ENCODE peak calls at places on chromosomes 5 and 9, in nine cellular contexts. N is endodermal cell, F is fibroblast of pulmonary artery, M is foreskin fibroblast, W is psoas muscle, E is PC-3, Z is astrocyte of the spinal cord, X is tibial artery, I is upper lobe of right lung. B is an unnamed sample.

GRCh38 chr9:110141118-110141797 is 66.7 kb downstream of the C9orf152 start:
- DNase-seq in N (no peak), F (peak; percentile 95), M (peak; percentile 97), W (no peak), E (peak; percentile 86), Z (peak; percentile 90), X (peak; percentile 80), I (no peak), B (peak; percentile 96)

GRCh38 chr5:164345173-164345572 is 839.8 kb downstream of the MAT2B start:
- DNase-seq in N (no peak), F (peak; percentile 48), M (peak; percentile 65), W (no peak), E (no peak), Z (peak; percentile 73), X (no peak), I (no peak), B (peak; percentile 58)

GRCh38 chr5:169716287-169716686 is 79.2 kb downstream of the DOCK2 start:
- DNase-seq in N (no peak), F (peak; percentile 83), M (peak; percentile 79), W (no peak), E (peak; percentile 52), Z (peak; percentile 64), X (no peak), I (no peak), B (peak; percentile 73)

GRCh38 chr5:41527201-41527779 is 16.9 kb upstream of the PLCXD3 start:
- DNase-seq in N (no peak), F (peak; percentile 100), M (peak; percentile 77), W (no peak), E (peak; percentile 99), Z (peak; percentile 95), X (no peak), I (no peak), B (peak; percentile 93)

GRCh38 chr5:154288145-154288544 is 97.6 kb downstream of the GALNT10 start:
- DNase-seq in N (peak; percentile 48), F (peak; percentile 70), M (peak; percentile 74), W (no peak), E (no peak), Z (peak; percentile 67), X (peak; percentile 41), I (no peak), B (no peak)

GRCh38 chr5:93589348-93589662 is 6.3 kb downstream of the NR2F1 start:
- DNase-seq in N (no peak), F (no peak), M (no peak), W (no peak), E (no peak), Z (no peak), X (no peak), I (no peak), B (no peak)

GRCh38 chr9:98909935-98910334 is 33.8 kb upstream of the COL15A1 start:
- DNase-seq in N (no peak), F (no peak), M (peak; percentile 20), W (no peak), E (no peak), Z (no peak), X (no peak), I (no peak), B (no peak)

GRCh38 chr9:96169488-96169887 is 132.5 kb downstream of the HSD17B3 start:
- DNase-seq in N (peak; percentile 81), F (no peak), M (peak; percentile 55), W (no peak), E (peak; percentile 43), Z (peak; percentile 26), X (peak; percentile 39), I (no peak), B (no peak)

GRCh38 chr9:106964822-106965525 is 102.0 kb downstream of the ZNF462 start:
- DNase-seq in N (no peak), F (no peak), M (peak; percentile 37), W (no peak), E (peak; percentile 72), Z (no peak), X (no peak), I (no peak), B (peak; percentile 87)
- H3K4me3 ChIP-seq in N (no peak overlapping the region), F (no peak overlapping the region), M (no peak overlapping the region), W (no peak overlapping the region), E (peak overlapping the region; percentile 49), Z (no peak overlapping the region), X (no peak overlapping the region), I (no peak overlapping the region), B (no peak overlapping the region)

GRCh38 chr5:77973253-77973609 is 197.1 kb upstream of the TBCA start:
- DNase-seq in N (peak; percentile 89), F (no peak), M (no peak), W (no peak), E (no peak), Z (no peak), X (no peak), I (no peak), B (peak; percentile 13)
- TF ChIP-seq CTCF in N (peak; percentile 69), F (no peak), M (no peak), W (no peak), E (no peak), Z (peak; percentile 18), X (no peak), I (no peak), B (peak; percentile 31)

GRCh38 chr9:129665814-129666511 is 516 bp downstream of the PRRX2 start:
- DNase-seq in N (peak; percentile 65), F (no peak), M (peak; percentile 55), W (no peak), E (no peak), Z (no peak), X (no peak), I (no peak), B (no peak)
- H3K4me3 ChIP-seq in N (no peak overlapping the region), F (no peak overlapping the region), M (peak overlapping the region; percentile 71), W (peak overlapping the region; percentile 47), E (no peak overlapping the region), Z (peak overlapping the region; percentile 46), X (peak overlapping the region; percentile 62), I (peak overlapping the region; percentile 38), B (no peak overlapping the region)

DNA sequence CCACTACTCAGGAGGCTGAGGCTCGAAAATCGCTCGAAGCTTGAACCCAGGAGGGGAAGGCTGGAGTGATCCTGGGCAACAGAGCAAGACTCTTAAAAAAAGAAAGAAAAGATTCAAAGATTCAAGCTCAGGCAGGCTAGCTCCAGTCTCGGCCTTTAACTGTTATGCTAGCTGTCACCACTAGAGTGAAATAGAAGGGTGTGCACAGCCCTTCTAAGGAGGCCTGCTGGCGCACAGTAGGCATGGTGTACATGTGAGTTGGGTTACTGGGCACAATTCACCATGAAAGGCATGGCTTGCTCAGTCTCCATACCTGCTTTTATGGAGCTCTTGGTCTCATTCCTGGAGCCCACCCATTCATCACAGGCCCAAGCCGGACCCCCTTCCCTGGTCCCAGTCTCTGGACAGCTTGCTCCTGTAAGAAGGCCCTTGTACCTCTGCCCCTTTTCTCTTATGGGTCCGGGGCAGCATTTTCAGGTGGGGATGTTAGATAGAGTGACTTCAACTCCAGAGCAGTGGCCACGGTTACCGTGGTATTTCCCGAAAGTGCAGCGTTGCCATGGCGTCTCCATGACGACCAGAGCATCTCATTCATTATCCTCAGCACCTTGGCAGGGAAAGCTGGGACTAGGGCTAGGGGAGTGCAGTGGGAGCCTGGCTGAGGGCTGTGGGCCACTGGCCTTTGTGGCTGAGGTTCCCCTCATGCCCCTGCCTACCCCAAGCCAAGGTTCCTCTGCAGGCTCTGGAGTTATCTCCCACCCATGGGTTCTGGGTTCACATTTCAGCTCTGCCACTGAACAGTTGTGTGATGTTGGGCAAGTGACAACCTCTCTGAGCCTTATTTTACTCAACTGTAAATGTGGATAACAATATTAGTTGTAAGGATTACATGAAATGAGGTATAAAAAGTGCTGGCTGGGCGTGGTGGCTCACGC is 5.7 kb downstream of the NDST1 start:
- DNase-seq in N (no peak), F (no peak), M (no peak), W (peak; percentile 53), E (no peak), Z (peak; percentile 23), X (no peak), I (no peak), B (no peak)
- TF ChIP-seq CTCF in N (peak; percentile 67), F (peak; percentile 18), M (no peak), W (no peak), E (peak; percentile 31), Z (peak; percentile 24), X (no peak), I (peak; percentile 17), B (peak; percentile 25)